ENCODE peak calls at places on chromosomes 16 and 17, in eight cellular contexts. B is fibroblast of the aortic adventitia, K is GM10248, X is AG04449, V is HCEC 1CT, C is ovary, U is NCI-H2171 treated with DMSO at 0.1 percent for 48 hours, D is COR-L47. G is an unnamed sample.

GRCh38 chr17:80901319-80901718 is 90.3 kb upstream of the CHMP6 start:
- DNase-seq in B (no peak), X (no peak), U (no peak), V (no peak), C (no peak), K (peak), D (no peak), G (no peak)

GRCh38 chr17:31649302-31649701 is 209.7 kb downstream of the COPRS start:
- DNase-seq in V (no peak), D (no peak), C (no peak), B (no peak), K (no peak), X (no peak), U (no peak), G (no peak)

GRCh38 chr17:68939195-68939594 is 16.0 kb downstream of the ABCA8 start:
- DNase-seq in B (no peak), V (no peak), K (no peak), C (no peak), D (no peak), X (no peak), U (no peak), G (no peak)

GRCh38 chr16:19288872-19289799 is 3.6 kb downstream of the CLEC19A start:
- DNase-seq in U (no peak), C (no peak), D (no peak), X (no peak), V (no peak), K (no peak), B (no peak), G (no peak)

GRCh38 chr17:68383443-68384321 is 73.6 kb downstream of the WIPI1 start:
- DNase-seq in K (no peak), U (no peak), C (peak), B (peak), X (peak), V (peak), D (no peak), G (no peak)

GRCh38 chr17:55316499-55316898 is 51.7 kb downstream of the HLF start:
- DNase-seq in B (no peak), C (no peak), V (no peak), K (no peak), U (no peak), D (no peak), X (no peak), G (no peak)

GRCh38 chr17:42183741-42184711 is 1.2 kb downstream of the HCRT start:
- DNase-seq in U (no peak), B (peak), K (peak), V (peak), X (no peak), D (no peak), C (peak), G (peak)

GRCh38 chr17:9575381-9576072 is at the start of gene STX8:
- DNase-seq in V (peak), C (peak), U (peak), B (peak), D (peak), K (peak), X (peak), G (peak)

GRCh38 chr16:72474511-72475123 is 302.7 kb upstream of the PMFBP1 start:
- DNase-seq in B (peak), X (peak), K (no peak), V (peak), C (no peak), D (no peak), U (no peak), G (no peak)

GRCh38 chr17:49375544-49375943 is 13.5 kb upstream of the ZNF652 start:
- DNase-seq in U (no peak), X (no peak), C (no peak), K (no peak), V (no peak), B (no peak), D (no peak), G (no peak)

GRCh38 chr16:4529085-4530060 is 9.2 kb downstream of the CDIP1 start:
- DNase-seq in K (peak), V (no peak), U (no peak), X (no peak), B (peak), D (no peak), C (no peak), G (no peak)

GRCh38 chr17:4899341-4900230 is at the start of gene C17orf107:
- DNase-seq in B (peak), D (no peak), U (peak), C (peak), V (no peak), K (peak), X (no peak), G (peak)

GRCh38 chr17:57649731-57650484 is 95.2 kb downstream of the CCDC182 start:
- DNase-seq in D (no peak), B (no peak), V (no peak), C (no peak), U (no peak), X (no peak), K (no peak), G (no peak)

GRCh38 chr16:66036775-66037715 is 329.4 kb upstream of the CDH5 start:
- DNase-seq in K (no peak), C (no peak), V (no peak), U (no peak), B (peak), D (no peak), X (peak), G (no peak)

G was measured in GM12891.